ENCODE peak calls at places on chromosomes 11 and 22, in ten cellular contexts. C, X, H, Z, E, Y, W, M, I and O are unnamed samples.
A peak's percentile ranks its signal among the peaks of the same experiment; 100 is the strongest.

GRCh38 chr11:115941481-115941993 is 437.3 kb upstream of the CADM1 start:
- DNase-seq in W (no peak), I (peak; percentile 22), H (peak; percentile 51), C (no peak), X (no peak), E (peak; percentile 47), Y (peak; percentile 97), Z (no peak), M (no peak), O (peak; percentile 77)

GRCh38 chr22:26404851-26405357 is 24.2 kb upstream of the ASPHD2 start:
- DNase-seq in M (no peak), I (no peak), W (peak; percentile 28), X (no peak), C (no peak), Z (no peak), Y (no peak), E (no peak), H (peak; percentile 44), O (no peak)

GRCh38 chr11:62602141-62603071 is 741 bp upstream of the MTA2 start:
- DNase-seq in H (no peak), X (peak; percentile 97), Y (peak; percentile 46), I (peak; percentile 74), M (no peak), Z (no peak), C (no peak), W (peak; percentile 81), E (peak; percentile 75), O (peak; percentile 87)

GRCh38 chr22:20212754-20213699 is 55.1 kb downstream of the RTN4R start:
- DNase-seq in M (no peak), Y (no peak), H (no peak), X (peak; percentile 63), I (no peak), E (no peak), C (no peak), W (no peak), Z (no peak), O (no peak)

GRCh38 chr11:64245401-64245796 is 1.3 kb downstream of the PPP1R14B start:
- DNase-seq in C (no peak), Z (no peak), M (no peak), X (no peak), H (no peak), W (no peak), Y (no peak), I (peak; percentile 70), E (peak; percentile 61), O (no peak)

GRCh38 chr11:115222863-115223530 is 281.2 kb downstream of the CADM1 start:
- DNase-seq in H (no peak), I (no peak), W (no peak), C (no peak), M (no peak), E (no peak), Y (no peak), X (no peak), Z (no peak), O (no peak)

GRCh38 chr11:114340311-114341131 is 44.3 kb downstream of the NNMT start:
- DNase-seq in Z (peak; percentile 91), W (peak; percentile 82), Y (peak; percentile 82), X (peak; percentile 36), M (peak; percentile 86), C (no peak), I (peak; percentile 37), H (peak; percentile 20), E (peak; percentile 15), O (no peak)

GRCh38 chr11:12149672-12150225 is 39.4 kb downstream of the MICAL2 start:
- DNase-seq in H (no peak), W (no peak), I (peak; percentile 1), Y (peak; percentile 83), E (no peak), X (no peak), C (no peak), M (no peak), Z (no peak), O (no peak)

GRCh38 chr11:122287401-122287800 is 171.4 kb upstream of the BLID start:
- DNase-seq in Y (no peak), I (no peak), C (no peak), M (no peak), E (no peak), W (no peak), X (peak; percentile 16), H (no peak), Z (no peak), O (no peak)

GRCh38 chr11:101127699-101128570 is 1.7 kb downstream of the PGR start:
- DNase-seq in I (peak; percentile 28), Z (no peak), M (no peak), Y (no peak), X (peak; percentile 67), E (peak; percentile 50), H (no peak), C (no peak), W (peak; percentile 19), O (no peak)

GRCh38 chr22:47623740-47624103 is 861.3 kb downstream of the TBC1D22A start:
- DNase-seq in E (no peak), C (no peak), W (no peak), M (no peak), Z (peak; percentile 74), Y (no peak), I (no peak), H (no peak), X (no peak), O (no peak)

GRCh38 chr22:47625531-47626427 is 863.3 kb downstream of the TBC1D22A start:
- DNase-seq in I (no peak), M (no peak), H (no peak), E (no peak), W (no peak), Y (no peak), X (no peak), C (no peak), Z (peak; percentile 77), O (no peak)

GRCh38 chr22:47623056-47623739 is 860.7 kb downstream of the TBC1D22A start:
- DNase-seq in M (no peak), I (no peak), Z (peak; percentile 77), X (no peak), C (no peak), E (no peak), W (no peak), Y (no peak), H (no peak), O (no peak)

GRCh38 chr22:47625013-47625385 is 862.5 kb downstream of the TBC1D22A start:
- DNase-seq in E (no peak), I (no peak), M (no peak), W (no peak), H (no peak), C (no peak), Y (no peak), Z (no peak), X (no peak), O (no peak)

DNA sequence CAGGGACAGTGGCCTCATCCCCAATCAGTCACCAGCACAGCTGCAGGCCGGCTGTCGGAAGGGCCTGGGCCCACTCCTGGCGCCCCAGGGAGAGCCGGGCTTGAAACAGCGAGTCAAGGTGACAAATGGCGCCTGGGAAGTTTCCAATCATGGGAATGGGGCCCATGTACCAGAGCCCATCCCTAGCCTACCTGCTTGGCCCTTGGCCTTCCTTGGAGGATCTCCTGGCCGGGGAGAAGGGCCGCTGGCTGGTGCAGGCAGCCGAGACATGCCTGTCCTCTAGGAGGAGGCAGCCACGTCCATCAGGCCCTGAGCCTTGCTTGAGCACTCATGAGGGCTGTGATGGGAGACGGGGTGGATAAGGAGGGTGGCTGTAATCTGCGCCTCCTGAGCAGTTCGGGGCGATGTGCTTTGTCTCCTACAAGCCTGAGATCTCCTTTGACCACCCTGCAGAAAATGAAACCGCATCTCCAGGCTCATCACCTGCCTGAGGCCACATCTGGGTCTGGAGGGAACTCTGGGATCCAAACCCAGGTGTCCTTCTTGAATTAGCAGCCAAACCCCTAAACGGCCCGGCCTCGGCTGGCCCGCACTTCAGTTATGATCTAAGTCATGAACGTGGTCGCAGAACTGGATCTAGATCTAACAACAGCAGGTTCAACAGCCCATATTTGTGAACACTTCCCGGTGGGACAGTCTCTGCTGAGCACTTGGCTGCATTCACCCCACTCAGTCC is 862.0 kb downstream of the TBC1D22A start:
- DNase-seq in Z (peak; percentile 91), E (no peak), H (no peak), C (no peak), X (no peak), M (no peak), Y (no peak), I (no peak), W (no peak), O (no peak)
- H3K27me3 ChIP-seq in Z (no peaks in the 10 kb centered on the region), E (peaks cover 55% of the 10 kb centered on the region), H (no peaks in the 10 kb centered on the region), C (no peaks in the 10 kb centered on the region), X (no peaks in the 10 kb centered on the region), M (no peaks in the 10 kb centered on the region), Y (no peaks in the 10 kb centered on the region), I (no peaks in the 10 kb centered on the region), W (no peaks in the 10 kb centered on the region), O (peaks cover 60% of the 10 kb centered on the region)

DNA sequence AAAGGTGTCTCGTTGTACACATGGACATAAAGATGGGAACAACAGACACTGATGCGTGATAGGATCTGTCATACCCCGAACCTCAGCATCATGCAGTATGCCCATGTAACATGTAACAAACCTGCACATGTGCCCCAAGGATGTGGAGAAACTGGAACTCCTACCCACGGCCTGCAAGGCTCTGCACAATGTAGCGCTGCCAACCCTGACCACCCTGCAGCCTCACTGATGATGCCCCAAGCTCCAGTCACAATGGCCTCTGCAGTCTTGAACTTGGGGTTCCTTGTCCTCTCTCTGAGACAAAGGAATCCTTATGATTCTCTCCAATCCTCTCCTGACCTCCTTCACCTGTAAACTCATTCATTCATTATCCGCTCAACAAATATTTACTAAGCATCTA is 14.2 kb downstream of the LMO1 start:
- DNase-seq in H (no peak), M (no peak), I (no peak), C (no peak), Y (no peak), Z (no peak), E (no peak), W (no peak), X (no peak), O (no peak)
- H3K4me3 ChIP-seq in H (no peak overlapping the region), M (no peak overlapping the region), I (no peak overlapping the region), C (no peak overlapping the region), Y (no peak overlapping the region), Z (no peak overlapping the region), E (no peak overlapping the region), W (no peak overlapping the region), X (no peak overlapping the region), O (no peak overlapping the region)

GRCh38 chr22:46651316-46651715 is 31.1 kb downstream of the GRAMD4 start:
- DNase-seq in X (no peak), Z (no peak), Y (no peak), M (no peak), H (no peak), E (no peak), C (no peak), W (no peak), I (no peak), O (peak; percentile 54)
- H3K27me3 ChIP-seq in X (no peaks in the 10 kb centered on the region), Z (no peaks in the 10 kb centered on the region), Y (no peaks in the 10 kb centered on the region), M (no peaks in the 10 kb centered on the region), H (no peaks in the 10 kb centered on the region), E (no peaks in the 10 kb centered on the region), C (no peaks in the 10 kb centered on the region), W (no peaks in the 10 kb centered on the region), I (no peaks in the 10 kb centered on the region), O (no peaks in the 10 kb centered on the region)

GRCh38 chr11:59223611-59224010 is 10.9 kb upstream of the MPEG1 start:
- DNase-seq in Z (no peak), W (no peak), H (peak; percentile 65), I (no peak), C (no peak), E (no peak), X (no peak), Y (no peak), M (no peak), O (no peak)
- H3K4me3 ChIP-seq in Z (no peak overlapping the region), W (no peak overlapping the region), H (no peak overlapping the region), I (no peak overlapping the region), C (no peak overlapping the region), E (no peak overlapping the region), X (no peak overlapping the region), Y (no peak overlapping the region), M (no peak overlapping the region), O (no peak overlapping the region)

GRCh38 chr22:48369789-48370507 is 1457.7 kb downstream of the BRD1 start:
- DNase-seq in I (peak; percentile 20), W (no peak), X (peak; percentile 77), Y (no peak), M (no peak), H (no peak), E (no peak), Z (no peak), C (no peak), O (peak; percentile 63)
- H3K27me3 ChIP-seq in I (no peaks in the 10 kb centered on the region), W (peaks cover 2% of the 10 kb centered on the region), X (no peaks in the 10 kb centered on the region), Y (no peaks in the 10 kb centered on the region), M (no peaks in the 10 kb centered on the region), H (no peaks in the 10 kb centered on the region), E (peaks cover 54% of the 10 kb centered on the region), Z (no peaks in the 10 kb centered on the region), C (no peaks in the 10 kb centered on the region), O (no peaks in the 10 kb centered on the region)